ENCODE peak calls at places on chromosome 17, in seven cellular contexts. C is H1, D is H9, R is mesenchymal stem cell, V is IMR-90, I is neuronal stem cell, U is mesendoderm. Z is an unnamed sample.

GRCh38 chr17:1179112-1179634 is 608 bp downstream of the ABR start:
- DNase-seq in R (no peak), V (no peak), D (no peak), I (no peak), C (no peak), U (no peak), Z (no peak)

GRCh38 chr17:68867759-68868516 is 87.3 kb downstream of the ABCA8 start:
- DNase-seq in C (no peak), U (no peak), V (no peak), I (no peak), D (no peak), R (no peak), Z (no peak)

GRCh38 chr17:45325810-45326209 is 9.0 kb upstream of the MAP3K14 start:
- DNase-seq in D (peak), C (no peak), I (no peak), V (no peak), R (no peak), U (no peak), Z (peak)

GRCh38 chr17:70028397-70028796 is 46.6 kb upstream of the KCNJ16 start:
- DNase-seq in V (peak), C (no peak), R (no peak), I (no peak), D (no peak), U (no peak), Z (no peak)

GRCh38 chr17:45336390-45337182 is 19.8 kb upstream of the MAP3K14 start:
- DNase-seq in C (no peak), I (no peak), U (no peak), D (peak), V (no peak), R (no peak), Z (no peak)

GRCh38 chr17:62652251-62653001 is 25.0 kb downstream of the MRC2 start:
- DNase-seq in I (peak), C (no peak), U (peak), D (no peak), V (peak), R (peak), Z (peak)

GRCh38 chr17:45127583-45128300 is 4.6 kb downstream of the PLCD3 start:
- DNase-seq in U (peak), R (peak), D (peak), I (no peak), V (peak), C (no peak), Z (peak)

GRCh38 chr17:20008242-20009051 is 712 bp upstream of the SPECC1 start:
- DNase-seq in D (peak), U (peak), C (no peak), R (no peak), V (no peak), I (no peak), Z (no peak)

GRCh38 chr17:48259710-48260291 is 152.2 kb downstream of the SNX11 start:
- DNase-seq in V (peak), I (no peak), R (peak), D (no peak), C (no peak), U (peak), Z (no peak)

GRCh38 chr17:48545539-48545938 is 630 bp upstream of the HOXB2 start:
- DNase-seq in D (no peak), R (peak), U (no peak), V (peak), C (no peak), I (no peak), Z (no peak)

GRCh38 chr17:58176200-58176599 is 9.4 kb downstream of the OR4D2 start:
- DNase-seq in I (peak), U (peak), C (no peak), V (peak), D (no peak), R (peak), Z (no peak)

GRCh38 chr17:17147821-17148220 is 58.3 kb downstream of the PLD6 start:
- DNase-seq in R (no peak), I (no peak), V (peak), D (no peak), U (no peak), C (no peak), Z (no peak)

GRCh38 chr17:59853168-59853918 is 39.4 kb downstream of the TUBD1 start:
- DNase-seq in R (peak), C (no peak), V (peak), D (peak), I (no peak), U (peak), Z (peak)

GRCh38 chr17:17877548-17878358 is 41.0 kb upstream of the SREBF1 start:
- DNase-seq in D (peak), U (peak), I (peak), R (peak), C (no peak), V (peak), Z (no peak)

GRCh38 chr17:76270127-76270592 is 5.0 kb downstream of the UBALD2 start:
- DNase-seq in D (no peak), R (no peak), U (no peak), C (no peak), V (no peak), I (no peak), Z (no peak)

GRCh38 chr17:30225919-30226553 is 9.5 kb downstream of the SLC6A4 start:
- DNase-seq in D (no peak), C (no peak), I (no peak), R (no peak), V (no peak), U (no peak), Z (peak)

GRCh38 chr17:55641559-55642160 is 81.0 kb downstream of the TMEM100 start:
- DNase-seq in D (peak), R (peak), V (peak), C (peak), U (peak), I (no peak), Z (peak)

GRCh38 chr17:20232611-20233010 is 223.5 kb downstream of the SPECC1 start:
- DNase-seq in R (no peak), U (no peak), C (no peak), D (no peak), V (no peak), I (no peak), Z (no peak)

GRCh38 chr17:73291260-73291801 is 20.5 kb downstream of the CDC42EP4 start:
- DNase-seq in V (peak), I (no peak), C (no peak), R (peak), U (no peak), D (peak), Z (peak)

GRCh38 chr17:71926746-71927398 is 193.9 kb upstream of the SOX9 start:
- DNase-seq in R (no peak), V (no peak), U (no peak), D (no peak), I (no peak), C (no peak), Z (no peak)

GRCh38 chr17:67642488-67642887 is 75.2 kb upstream of the NOL11 start:
- DNase-seq in R (no peak), I (no peak), U (no peak), D (no peak), V (no peak), C (no peak), Z (no peak)

GRCh38 chr17:58066409-58066808 is 16.8 kb upstream of the DYNLL2 start:
- DNase-seq in R (no peak), U (no peak), D (no peak), I (no peak), V (no peak), C (no peak), Z (peak)

GRCh38 chr17:51946311-51946710 is 212.2 kb downstream of the CA10 start:
- DNase-seq in D (no peak), C (no peak), I (no peak), U (no peak), R (no peak), V (no peak), Z (no peak)

DNA sequence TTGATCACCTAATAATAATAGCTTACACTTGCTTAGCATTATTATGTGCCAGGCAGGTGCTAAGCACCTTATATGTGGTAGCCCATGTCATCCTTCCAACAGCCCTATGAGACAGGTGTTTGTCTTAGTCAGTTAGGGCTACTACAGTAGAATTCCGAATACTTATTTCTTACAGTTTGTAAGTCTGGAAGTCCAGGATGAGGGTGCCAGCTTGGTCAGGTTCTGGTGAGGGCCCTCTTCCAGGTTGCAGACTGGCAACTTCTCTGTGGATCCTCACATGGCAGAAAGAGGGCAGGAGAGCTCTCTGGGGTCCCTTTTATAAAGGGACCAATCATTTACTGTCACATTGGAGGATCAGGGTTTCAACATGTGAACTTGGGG is 19.6 kb upstream of the MYH10 start:
- DNase-seq in U (no peak), C (no peak), I (no peak), V (no peak), D (no peak), R (no peak), Z (peak)
- H3K18ac ChIP-seq in U (no peak), C (no peak), I (no peak), V (peak), D (no peak), R (no peak), Z (no peak)

DNA sequence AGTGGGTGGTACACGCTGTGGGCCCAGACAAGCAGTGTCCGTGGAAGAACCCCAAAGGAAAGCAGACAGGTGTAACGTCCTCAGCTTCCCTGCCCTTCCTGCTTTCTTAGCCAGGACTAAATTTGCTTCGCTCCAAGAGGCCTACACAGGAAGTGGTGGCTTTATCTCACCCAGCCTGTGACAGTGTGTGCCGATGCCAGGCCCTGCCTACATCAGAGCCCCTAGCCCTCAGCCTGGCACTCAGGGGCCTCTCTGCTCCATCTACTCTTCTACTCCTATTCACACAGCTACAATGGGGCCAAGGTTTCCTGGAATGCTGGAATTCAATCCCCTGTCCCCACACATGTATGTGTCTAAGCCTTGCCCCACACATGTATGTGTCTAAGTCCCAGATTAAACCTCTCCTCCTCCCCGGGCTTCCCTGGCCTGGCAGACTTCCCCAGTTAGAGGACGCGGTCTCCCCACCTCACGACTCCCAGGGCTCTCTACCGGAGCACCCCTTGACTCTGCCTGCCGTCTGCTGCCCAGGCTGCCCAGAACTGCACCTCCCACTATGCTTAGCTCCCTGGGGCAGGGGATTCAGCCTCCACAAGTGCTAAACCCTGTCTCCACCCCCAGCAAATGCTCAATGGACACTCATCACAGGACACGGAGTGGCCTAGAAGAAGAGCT is 8.2 kb downstream of the PGAP3 start:
- DNase-seq in D (no peak), C (no peak), U (no peak), R (no peak), I (no peak), V (no peak), Z (no peak)
- H3K4me2 ChIP-seq in D (no peak), C (no peak), U (no peak), R (no peak), I (no peak), V (no peak), Z (no peak)

GRCh38 chr17:82619211-82619610 is 29.0 kb downstream of the WDR45B start:
- DNase-seq in R (no peak), U (no peak), D (no peak), I (no peak), C (no peak), V (no peak), Z (no peak)

GRCh38 chr17:82613283-82614094 is 34.8 kb downstream of the WDR45B start:
- DNase-seq in C (no peak), D (peak), U (peak), R (no peak), V (no peak), I (no peak), Z (peak)

GRCh38 chr17:82616021-82616703 is 32.1 kb downstream of the WDR45B start:
- DNase-seq in I (no peak), R (no peak), V (no peak), D (no peak), U (no peak), C (no peak), Z (no peak)

GRCh38 chr17:82614095-82614631 is 34.1 kb downstream of the WDR45B start:
- DNase-seq in U (no peak), D (no peak), R (no peak), C (no peak), V (no peak), I (no peak), Z (no peak)

GRCh38 chr17:82615084-82616020 is 32.9 kb downstream of the WDR45B start:
- DNase-seq in U (peak), D (peak), R (no peak), I (no peak), V (no peak), C (no peak), Z (no peak)
- H2AK5ac ChIP-seq in U (no peak), D (no peak), R (no peak), I (no peak), V (no peak), C (no peak), Z (no peak)

GRCh38 chr17:80008848-80009247 is 26.8 kb downstream of the TBC1D16 start:
- DNase-seq in R (no peak), D (no peak), I (no peak), V (no peak), C (no peak), U (no peak), Z (no peak)
- H3K18ac ChIP-seq in R (no peak), D (no peak), I (no peak), V (no peak), C (no peak), U (no peak), Z (no peak)

DNA sequence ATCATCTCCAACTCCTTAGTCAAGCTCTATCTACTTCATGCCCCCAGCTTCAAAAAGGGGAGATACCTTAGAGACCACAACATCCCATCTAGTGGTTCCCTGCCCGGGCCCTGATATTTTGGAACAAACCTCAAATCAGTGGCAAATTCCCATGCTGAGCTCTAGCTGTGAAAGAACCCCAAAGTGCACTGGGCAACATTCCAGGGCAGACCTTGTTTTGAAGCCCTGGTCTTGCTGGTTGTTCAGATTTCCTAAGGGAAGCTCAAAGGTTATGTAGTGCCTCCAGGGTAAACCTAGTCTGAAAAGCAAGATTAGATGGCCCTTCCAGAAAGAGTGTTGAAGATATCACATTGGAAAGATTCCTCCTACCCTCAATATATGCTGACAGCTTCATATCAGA is 16.3 kb downstream of the FAM117A start:
- DNase-seq in D (no peak), U (no peak), R (no peak), I (no peak), C (no peak), V (no peak), Z (no peak)
- H3K4me2 ChIP-seq in D (no peak), U (no peak), R (no peak), I (no peak), C (no peak), V (no peak), Z (no peak)

GRCh38 chr17:21452377-21453143 is 76.4 kb downstream of the KCNJ12 start:
- DNase-seq in R (peak), I (peak), V (peak), D (peak), C (peak), U (peak), Z (peak)
- H2AK5ac ChIP-seq in R (no peak), I (no peak), V (no peak), D (no peak), C (no peak), U (no peak), Z (no peak)

Z was measured in trophoblast cell.